ENCODE peak calls at places on chromosomes 4 and X, in five cellular contexts. N is T-helper 2 cell; Y is NCI-H748 treated with DMSO at 0.1 percent for 48 hours; K is stimulated activated CD4-positive, alpha-beta T cell treated with anti-CD3 and anti-CD28 coated beads, TNF-alpha, amount 100 ng/mL, for 4 hours; C is NCI-H2081. E is an unnamed sample.

GRCh38 chr4:119139822-119140252 is 4.2 kb downstream of the MYOZ2 start:
- DNase-seq in N (peak), Y (no peak), K (no peak), C (no peak), E (no peak)

GRCh38 chr4:2186133-2186864 is 55.6 kb downstream of the HAUS3 start:
- DNase-seq in N (no peak), Y (peak), K (no peak), C (peak), E (no peak)

GRCh38 chr4:128565565-128566186 is 243.8 kb upstream of the JADE1 start:
- DNase-seq in N (no peak), Y (peak), K (no peak), C (no peak), E (no peak)

GRCh38 chrX:104112326-104112951 is at the start of gene ZCCHC18:
- DNase-seq in N (no peak), Y (peak), K (no peak), C (peak), E (peak)

GRCh38 chrX:52424658-52425057 is 55.8 kb downstream of the XAGE2 start:
- DNase-seq in N (no peak), Y (no peak), K (no peak), C (no peak), E (no peak)

GRCh38 chrX:40080896-40081678 is 16.7 kb downstream of the BCOR start:
- DNase-seq in N (no peak), Y (no peak), K (no peak), C (no peak), E (no peak)

GRCh38 chr4:152926959-152927358 is 9.2 kb upstream of the FHDC1 start:
- DNase-seq in N (no peak), Y (no peak), K (no peak), C (no peak), E (no peak)

GRCh38 chr4:152328595-152328994 is 207.3 kb downstream of the FBXW7 start:
- DNase-seq in N (no peak), Y (no peak), K (no peak), C (no peak), E (no peak)

GRCh38 chr4:71772592-71772991 is 11.3 kb downstream of the GC start:
- DNase-seq in N (no peak), Y (no peak), K (no peak), C (no peak), E (no peak)

GRCh38 chr4:152102184-152103000 is 341.6 kb upstream of the GATB start:
- DNase-seq in N (no peak), Y (no peak), K (no peak), C (no peak), E (no peak)

GRCh38 chrX:103640401-103641155 is 11.8 kb downstream of the TCEAL1 start:
- DNase-seq in N (no peak), Y (no peak), K (no peak), C (no peak), E (no peak)

GRCh38 chrX:56920338-56920997 is 74.9 kb downstream of the SPIN3 start:
- DNase-seq in N (no peak), Y (no peak), K (no peak), C (no peak), E (no peak)

GRCh38 chr4:41256740-41257256 is at the start of gene UCHL1:
- DNase-seq in N (no peak), Y (peak), K (no peak), C (peak), E (peak)

GRCh38 chrX:52355108-52355507 is 13.7 kb upstream of the XAGE2 start:
- DNase-seq in N (no peak), Y (no peak), K (no peak), C (no peak), E (no peak)

GRCh38 chr4:123399638-123400358 is 3.2 kb downstream of the SPRY1 start:
- DNase-seq in N (no peak), Y (no peak), K (no peak), C (no peak), E (no peak)

GRCh38 chr4:34193451-34194154 is 2050.7 kb downstream of the ARAP2 start:
- DNase-seq in N (no peak), Y (no peak), K (no peak), C (no peak), E (no peak)

GRCh38 chrX:132292753-132293152 is 73.5 kb upstream of the RAP2C start:
- DNase-seq in N (peak), Y (no peak), K (peak), C (no peak), E (no peak)

GRCh38 chrX:17564689-17565409 is 172.4 kb upstream of the SCML1 start:
- DNase-seq in N (no peak), Y (no peak), K (no peak), C (no peak), E (no peak)

GRCh38 chr4:62495039-62495438 is 1294.9 kb downstream of the ADGRL3 start:
- DNase-seq in N (no peak), Y (no peak), K (no peak), C (no peak), E (no peak)

E was measured in NCI-H774.